ENCODE peak calls at places on chromosomes 13 and 19, in six cellular contexts. D is CD8-positive, alpha-beta T cell; B is heart left ventricle; V is dorsolateral prefrontal cortex; C is BJ; I is body of pancreas. L is an unnamed sample.

GRCh38 chr13:92767468-92767867 is 459.1 kb upstream of the GPC6 start:
- DNase-seq in D (no peak), B (no peak), V (no peak), C (no peak), I (no peak), L (no peak)

GRCh38 chr19:50556236-50557008 is 11.8 kb downstream of the LRRC4B start:
- DNase-seq in D (peak; percentile 53), B (peak; percentile 90), V (peak; percentile 91), C (peak; percentile 4), I (peak; percentile 75), L (peak; percentile 95)

GRCh38 chr19:7648265-7649014 is 11.5 kb downstream of the STXBP2 start:
- DNase-seq in D (no peak), B (no peak), V (no peak), C (no peak), I (no peak), L (no peak)

GRCh38 chr19:40425450-40426287 is at the start of gene SERTAD1:
- DNase-seq in D (peak; percentile 100), B (peak; percentile 100), V (peak; percentile 100), C (peak; percentile 94), I (peak; percentile 100), L (peak; percentile 99)

GRCh38 chr13:22758245-22758644 is 422.5 kb upstream of the SGCG start:
- DNase-seq in D (no peak), B (no peak), V (no peak), C (no peak), I (no peak), L (no peak)

GRCh38 chr13:49844191-49844590 is 51.7 kb upstream of the KPNA3 start:
- DNase-seq in D (no peak), B (no peak), V (no peak), C (no peak), I (no peak), L (no peak)

GRCh38 chr19:18765224-18765623 is 25.9 kb downstream of the COMP start:
- DNase-seq in D (no peak), B (no peak), V (no peak), C (no peak), I (peak; percentile 64), L (no peak)

GRCh38 chr19:8576273-8576993 is 809 bp downstream of the MYO1F start:
- DNase-seq in D (no peak), B (no peak), V (no peak), C (no peak), I (no peak), L (no peak)

GRCh38 chr19:10568444-10568825 is 344 bp downstream of the CDKN2D start:
- DNase-seq in D (no peak), B (no peak), V (no peak), C (no peak), I (peak; percentile 59), L (no peak)

GRCh38 chr13:37109080-37109678 is 3.7 kb upstream of the CSNK1A1L start:
- DNase-seq in D (no peak), B (no peak), V (no peak), C (no peak), I (no peak), L (no peak)

GRCh38 chr13:30832845-30833332 is 73.2 kb upstream of the MEDAG start:
- DNase-seq in D (no peak), B (peak; percentile 72), V (peak; percentile 30), C (no peak), I (peak; percentile 94), L (peak; percentile 59)

GRCh38 chr13:42991892-42992584 is at the start of gene EPSTI1:
- DNase-seq in D (peak; percentile 41), B (peak; percentile 83), V (peak; percentile 29), C (no peak), I (peak; percentile 66), L (peak; percentile 76)

GRCh38 chr13:97914537-97914936 is 38.9 kb upstream of the IPO5 start:
- DNase-seq in D (no peak), B (no peak), V (peak; percentile 56), C (no peak), I (no peak), L (no peak)

GRCh38 chr13:94387047-94387446 is 92.4 kb downstream of the DCT start:
- DNase-seq in D (no peak), B (no peak), V (no peak), C (no peak), I (no peak), L (no peak)

GRCh38 chr13:92346046-92346445 is 880.6 kb upstream of the GPC6 start:
- DNase-seq in D (no peak), B (no peak), V (no peak), C (no peak), I (no peak), L (no peak)

GRCh38 chr19:29269641-29270040 is 56.7 kb upstream of the UQCRFS1 start:
- DNase-seq in D (no peak), B (no peak), V (peak; percentile 5), C (no peak), I (no peak), L (no peak)

DNA sequence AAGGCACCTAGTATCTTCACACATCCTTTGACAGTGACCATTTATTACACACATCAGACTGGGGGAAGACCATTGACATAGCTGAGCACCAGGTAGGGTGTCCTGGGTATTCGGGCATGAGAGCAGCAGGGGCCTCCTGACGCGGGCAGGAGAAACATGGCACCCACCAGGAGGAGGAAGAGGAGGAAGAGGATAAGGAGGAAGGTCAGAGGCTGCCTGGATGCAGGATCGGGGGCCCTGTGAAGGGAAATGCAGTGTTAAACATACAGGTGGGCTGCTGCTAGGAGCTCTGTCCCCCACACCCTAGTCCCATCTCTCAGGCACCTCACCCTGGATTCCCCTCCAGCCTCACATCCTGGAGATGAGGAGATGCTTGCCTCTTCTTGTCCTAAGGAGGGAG is 5.3 kb downstream of the SYNE4 start:
- DNase-seq in D (no peak), B (no peak), V (no peak), C (no peak), I (no peak), L (no peak)
- TF ChIP-seq CTCF in D (no peak), B (no peak), V (no peak), C (no peak), I (no peak), L (no peak)

GRCh38 chr19:4620675-4621074 is 18.6 kb upstream of the TNFAIP8L1 start:
- DNase-seq in D (no peak), B (no peak), V (peak; percentile 40), C (no peak), I (no peak), L (no peak)

GRCh38 chr19:4624301-4624700 is 15.0 kb upstream of the TNFAIP8L1 start:
- DNase-seq in D (no peak), B (no peak), V (no peak), C (no peak), I (no peak), L (no peak)

GRCh38 chr19:4619668-4620294 is 19.5 kb upstream of the TNFAIP8L1 start:
- DNase-seq in D (no peak), B (no peak), V (no peak), C (no peak), I (no peak), L (no peak)

GRCh38 chr19:4622695-4623421 is 16.5 kb upstream of the TNFAIP8L1 start:
- DNase-seq in D (no peak), B (no peak), V (no peak), C (no peak), I (no peak), L (no peak)

DNA sequence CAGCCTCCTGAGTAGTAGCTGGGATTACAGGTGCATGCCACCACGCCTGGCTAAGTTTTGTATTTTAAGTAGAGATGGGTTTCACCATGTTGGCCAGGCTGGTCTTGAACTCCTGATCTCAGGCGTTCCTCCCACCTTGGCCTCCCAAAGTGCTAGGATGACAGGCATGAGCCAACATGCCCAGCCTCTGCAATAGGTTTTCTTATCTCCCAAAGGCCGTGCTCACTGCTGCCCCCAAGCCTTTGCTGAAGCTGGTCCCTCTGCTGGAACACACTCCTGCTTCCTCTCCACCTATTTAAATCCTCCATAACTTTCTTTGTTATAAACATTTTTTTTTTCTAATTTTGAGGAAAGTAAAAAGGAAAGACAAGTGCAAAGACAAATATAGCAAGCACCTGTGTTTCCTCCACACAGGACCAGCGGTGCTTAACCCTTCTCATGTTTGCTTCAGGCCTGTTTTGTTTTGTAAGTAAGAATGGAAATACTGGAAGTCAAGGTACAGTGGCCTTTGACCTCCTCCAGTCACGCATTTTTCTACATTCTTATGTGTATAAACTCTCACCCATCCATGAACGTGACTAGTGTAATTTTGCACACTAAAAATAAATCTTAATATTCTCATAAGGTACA is 14.5 kb upstream of the TNFAIP8L1 start:
- DNase-seq in D (no peak), B (no peak), V (peak; percentile 36), C (no peak), I (no peak), L (peak; percentile 55)
- TF ChIP-seq CTCF in D (no peak), B (peak; percentile 14), V (no peak), C (peak; percentile 47), I (no peak), L (no peak)

GRCh38 chr19:56725829-56726424 is 54.4 kb upstream of the ZNF835 start:
- DNase-seq in D (no peak), B (no peak), V (peak; percentile 65), C (no peak), I (peak; percentile 9), L (no peak)
- TF ChIP-seq CTCF in D (no peak), B (peak; percentile 49), V (peak; percentile 77), C (no peak), I (peak; percentile 32), L (no peak)

GRCh38 chr19:5673752-5674151 is 6.6 kb downstream of the MICOS13 start:
- DNase-seq in D (no peak), B (no peak), V (no peak), C (no peak), I (no peak), L (no peak)
- TF ChIP-seq CTCF in D (no peak), B (no peak), V (no peak), C (no peak), I (no peak), L (no peak)

GRCh38 chr19:32357720-32358119 is 12.3 kb downstream of the ZNF507 start:
- DNase-seq in D (no peak), B (no peak), V (no peak), C (no peak), I (no peak), L (no peak)
- TF ChIP-seq CTCF in D (no peak), B (peak; percentile 12), V (peak; percentile 17), C (peak; percentile 15), I (no peak), L (no peak)

GRCh38 chr19:16088351-16088984 is 12.2 kb downstream of the TPM4 start:
- DNase-seq in D (no peak), B (no peak), V (no peak), C (no peak), I (peak; percentile 40), L (no peak)
- TF ChIP-seq CTCF in D (no peak), B (no peak), V (no peak), C (peak; percentile 22), I (peak; percentile 20), L (no peak)

GRCh38 chr13:101258509-101258908 is 157.8 kb downstream of the NALCN start:
- DNase-seq in D (no peak), B (no peak), V (no peak), C (no peak), I (no peak), L (no peak)

GRCh38 chr13:101262306-101262705 is 154.0 kb downstream of the NALCN start:
- DNase-seq in D (no peak), B (no peak), V (no peak), C (no peak), I (no peak), L (no peak)

GRCh38 chr13:101258071-101258470 is 158.2 kb downstream of the NALCN start:
- DNase-seq in D (no peak), B (no peak), V (no peak), C (peak; percentile 36), I (no peak), L (peak; percentile 42)
- TF ChIP-seq CTCF in D (no peak), B (no peak), V (no peak), C (no peak), I (no peak), L (no peak)

GRCh38 chr13:60169239-60170031 is 5.7 kb upstream of the DIAPH3 start:
- DNase-seq in D (no peak), B (no peak), V (no peak), C (no peak), I (no peak), L (no peak)
- TF ChIP-seq CTCF in D (no peak), B (no peak), V (no peak), C (no peak), I (no peak), L (no peak)

L was measured in GM13976.